ENCODE peak calls at places on chromosomes 7 and 10, in ten cellular contexts. R is EL; S is left ventricle myocardium inferior; K is stimulated activated CD4-positive, alpha-beta T cell treated with anti-CD3 and anti-CD28 coated beads, Interleukin-4, amount 100 ng/mL, for 24 hours; W is activated T-cell treated with anti-CD3 and anti-CD28 coated beads, Interleukin-2, amount 50 U/mL, for 24 hours; L is activated naive CD4-positive, alpha-beta T cell; O is HFF-Myc; E is activated CD8-positive, alpha-beta memory T cell treated with anti-CD3 and anti-CD28 coated beads for 4 hours; T is epithelial cell of esophagus; N is mucosa of gallbladder. J is an unnamed sample.

GRCh38 chr10:5502903-5503835 is 3.8 kb upstream of the CALML5 start:
- DNase-seq in R (no peak), S (no peak), K (no peak), W (peak; percentile 9), L (no peak), O (no peak), E (no peak), T (peak; percentile 93), N (peak; percentile 87), J (no peak)

GRCh38 chr7:142788303-142789286 is 17.8 kb downstream of the PRSS2 start:
- DNase-seq in R (no peak), S (no peak), K (no peak), W (peak; percentile 54), L (no peak), O (no peak), E (no peak), T (no peak), N (no peak), J (no peak)

GRCh38 chr7:39299695-39300094 is 266.5 kb upstream of the YAE1 start:
- DNase-seq in R (peak; percentile 63), S (no peak), K (no peak), W (no peak), L (no peak), O (no peak), E (no peak), T (no peak), N (no peak), J (no peak)

GRCh38 chr7:114715907-114716306 is 206.0 kb upstream of the MDFIC start:
- DNase-seq in R (peak; percentile 51), S (no peak), K (no peak), W (no peak), L (no peak), O (no peak), E (no peak), T (peak; percentile 57), N (no peak), J (no peak)

GRCh38 chr7:158957921-158958471 is 101.6 kb downstream of the DYNC2I1 start:
- DNase-seq in R (no peak), S (no peak), K (peak; percentile 18), W (peak; percentile 49), L (no peak), O (no peak), E (no peak), T (peak; percentile 41), N (no peak), J (peak; percentile 94)

GRCh38 chr7:29793507-29793906 is 12.8 kb upstream of the WIPF3 start:
- DNase-seq in R (no peak), S (no peak), K (no peak), W (no peak), L (no peak), O (no peak), E (no peak), T (no peak), N (no peak), J (no peak)

GRCh38 chr10:113142601-113143000 is 192.6 kb downstream of the TCF7L2 start:
- DNase-seq in R (no peak), S (no peak), K (no peak), W (no peak), L (no peak), O (no peak), E (no peak), T (no peak), N (no peak), J (no peak)

GRCh38 chr7:123958186-123958703 is 33.2 kb downstream of the SPAM1 start:
- DNase-seq in R (no peak), S (no peak), K (no peak), W (no peak), L (no peak), O (no peak), E (no peak), T (peak; percentile 68), N (no peak), J (no peak)

GRCh38 chr10:15852111-15852557 is 8.2 kb downstream of the MINDY3 start:
- DNase-seq in R (no peak), S (no peak), K (no peak), W (no peak), L (no peak), O (no peak), E (no peak), T (peak; percentile 51), N (no peak), J (no peak)

GRCh38 chr10:30911303-30911863 is 120.3 kb downstream of the ZNF438 start:
- DNase-seq in R (no peak), S (no peak), K (no peak), W (no peak), L (no peak), O (no peak), E (no peak), T (no peak), N (no peak), J (no peak)

GRCh38 chr10:62760401-62760800 is 44.1 kb upstream of the ADO start:
- DNase-seq in R (no peak), S (no peak), K (no peak), W (no peak), L (no peak), O (no peak), E (no peak), T (no peak), N (peak; percentile 15), J (no peak)

J was measured in NCI-H187.